ENCODE peak calls at places on chromosomes 7 and 10, in nine cellular contexts. L is AG10803, E is Calu3, O is foreskin fibroblast, P is choroid plexus epithelial cell, Z is astrocyte, C is cardiac muscle cell, D is endothelial cell of umbilical vein, G is left ventricle myocardium inferior. I is an unnamed sample.

GRCh38 chr7:84204655-84205054 is 10.1 kb upstream of the SEMA3A start:
- DNase-seq in L (peak), E (no peak), O (peak), P (peak), Z (peak), C (peak), D (no peak), G (no peak), I (peak)

GRCh38 chr10:72124984-72125383 is 36.6 kb upstream of the SPOCK2 start:
- DNase-seq in L (peak), E (no peak), O (peak), P (peak), Z (peak), C (peak), D (no peak), G (no peak), I (peak)

GRCh38 chr7:151251328-151251925 is 2.9 kb upstream of the SMARCD3 start:
- DNase-seq in L (peak), E (peak), O (peak), P (peak), Z (peak), C (peak), D (peak), G (peak), I (peak)

GRCh38 chr7:143388491-143389101 is 7.5 kb downstream of the ZYX start:
- DNase-seq in L (no peak), E (no peak), O (no peak), P (no peak), Z (no peak), C (peak), D (no peak), G (no peak), I (no peak)

GRCh38 chr10:102998508-102998907 is 80.4 kb downstream of the CNNM2 start:
- DNase-seq in L (no peak), E (no peak), O (no peak), P (no peak), Z (no peak), C (no peak), D (no peak), G (no peak), I (no peak)

GRCh38 chr7:150973571-150974451 is 4.3 kb downstream of the KCNH2 start:
- DNase-seq in L (no peak), E (no peak), O (no peak), P (no peak), Z (no peak), C (no peak), D (no peak), G (no peak), I (no peak)

GRCh38 chr7:84914598-84914997 is 272.3 kb downstream of the SEMA3D start:
- DNase-seq in L (no peak), E (no peak), O (no peak), P (peak), Z (no peak), C (no peak), D (no peak), G (no peak), I (no peak)

GRCh38 chr7:12735923-12736322 is 48.5 kb downstream of the ARL4A start:
- DNase-seq in L (no peak), E (no peak), O (no peak), P (no peak), Z (no peak), C (no peak), D (no peak), G (no peak), I (no peak)

GRCh38 chr10:5545778-5546710 is 21.3 kb downstream of the CALML3 start:
- DNase-seq in L (no peak), E (peak), O (peak), P (peak), Z (peak), C (peak), D (peak), G (peak), I (peak)

GRCh38 chr10:5546891-5547683 is 22.3 kb downstream of the CALML3 start:
- DNase-seq in L (no peak), E (peak), O (peak), P (peak), Z (peak), C (no peak), D (peak), G (peak), I (peak)

GRCh38 chr10:95363303-95363912 is 72.6 kb upstream of the PDLIM1 start:
- DNase-seq in L (peak), E (peak), O (peak), P (peak), Z (peak), C (peak), D (peak), G (no peak), I (peak)

GRCh38 chr10:126137557-126138221 is 241.3 kb downstream of the FANK1 start:
- DNase-seq in L (peak), E (no peak), O (peak), P (peak), Z (peak), C (no peak), D (no peak), G (no peak), I (no peak)

GRCh38 chr10:70430489-70431445 is 10.7 kb downstream of the NODAL start:
- DNase-seq in L (peak), E (no peak), O (peak), P (peak), Z (no peak), C (peak), D (no peak), G (peak), I (peak)

GRCh38 chr10:72567421-72567820 is 58.5 kb downstream of the MICU1 start:
- DNase-seq in L (peak), E (peak), O (peak), P (peak), Z (peak), C (peak), D (no peak), G (no peak), I (peak)

GRCh38 chr10:3972460-3973366 is 187.7 kb upstream of the KLF6 start:
- DNase-seq in L (peak), E (no peak), O (no peak), P (no peak), Z (no peak), C (no peak), D (peak), G (no peak), I (no peak)

GRCh38 chr10:79292789-79293746 is 54.2 kb upstream of the PPIF start:
- DNase-seq in L (no peak), E (peak), O (no peak), P (no peak), Z (no peak), C (no peak), D (no peak), G (no peak), I (no peak)

GRCh38 chr10:71213761-71214440 is 1.5 kb downstream of the UNC5B start:
- DNase-seq in L (peak), E (no peak), O (peak), P (peak), Z (peak), C (peak), D (peak), G (no peak), I (peak)

GRCh38 chr7:92306153-92306552 is 60.4 kb downstream of the ANKIB1 start:
- DNase-seq in L (no peak), E (no peak), O (no peak), P (no peak), Z (peak), C (no peak), D (no peak), G (no peak), I (peak)

GRCh38 chr10:3486346-3487065 is 298.5 kb downstream of the KLF6 start:
- DNase-seq in L (no peak), E (peak), O (no peak), P (peak), Z (peak), C (no peak), D (peak), G (no peak), I (no peak)

GRCh38 chr7:4631664-4632171 is 50.4 kb upstream of the FOXK1 start:
- DNase-seq in L (peak), E (peak), O (peak), P (peak), Z (peak), C (peak), D (peak), G (peak), I (peak)

GRCh38 chr7:84196007-84196551 is 1.5 kb upstream of the SEMA3A start:
- DNase-seq in L (peak), E (peak), O (no peak), P (peak), Z (peak), C (peak), D (no peak), G (no peak), I (peak)

GRCh38 chr10:3068968-3069737 is 1.8 kb downstream of the PFKP start:
- DNase-seq in L (peak), E (peak), O (no peak), P (no peak), Z (no peak), C (peak), D (no peak), G (no peak), I (no peak)

GRCh38 chr7:99955247-99955646 is 20.6 kb downstream of the AZGP1 start:
- DNase-seq in L (no peak), E (peak), O (no peak), P (no peak), Z (no peak), C (no peak), D (no peak), G (no peak), I (no peak)

GRCh38 chr7:99944508-99945070 is 15.2 kb upstream of the GJC3 start:
- DNase-seq in L (no peak), E (no peak), O (no peak), P (no peak), Z (no peak), C (no peak), D (no peak), G (no peak), I (no peak)

GRCh38 chr7:99947608-99948007 is 18.2 kb upstream of the GJC3 start:
- DNase-seq in L (no peak), E (no peak), O (no peak), P (no peak), Z (no peak), C (no peak), D (no peak), G (no peak), I (no peak)

GRCh38 chr7:99953649-99954048 is 22.2 kb downstream of the AZGP1 start:
- DNase-seq in L (peak), E (peak), O (peak), P (peak), Z (no peak), C (peak), D (no peak), G (no peak), I (no peak)

DNA sequence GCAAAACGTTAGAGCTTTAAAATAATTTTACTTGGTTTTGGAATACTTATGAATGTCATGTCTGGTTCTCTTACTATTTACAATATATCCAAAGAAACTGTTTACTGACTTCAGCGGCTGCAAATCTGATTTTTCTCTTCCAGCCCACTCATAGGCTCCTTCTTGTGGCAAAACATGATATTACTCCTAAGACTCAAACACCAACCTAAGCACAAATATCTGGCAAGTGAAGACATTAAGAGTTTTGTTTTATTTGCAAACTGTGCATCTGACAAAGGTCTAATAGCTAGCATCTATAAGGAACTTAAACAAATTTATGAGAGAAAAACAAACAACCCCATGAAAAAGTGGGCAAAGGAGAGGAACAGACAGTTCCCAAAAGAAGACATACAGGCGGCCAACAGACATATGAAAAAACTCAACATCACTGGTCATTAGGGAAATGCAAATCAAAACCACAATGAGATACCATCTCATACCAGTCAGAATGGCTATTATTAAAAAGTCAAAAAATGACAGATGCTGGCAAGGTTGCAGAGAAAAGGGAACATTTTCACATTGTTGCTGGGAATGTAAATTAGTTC is 20.3 kb upstream of the GJC3 start:
- DNase-seq in L (peak), E (no peak), O (no peak), P (peak), Z (no peak), C (peak), D (peak), G (no peak), I (peak)
- TF ChIP-seq CTCF in L (peak), E (no peak), O (peak), P (peak), Z (no peak), C (peak), D (peak), G (peak), I (peak)

DNA sequence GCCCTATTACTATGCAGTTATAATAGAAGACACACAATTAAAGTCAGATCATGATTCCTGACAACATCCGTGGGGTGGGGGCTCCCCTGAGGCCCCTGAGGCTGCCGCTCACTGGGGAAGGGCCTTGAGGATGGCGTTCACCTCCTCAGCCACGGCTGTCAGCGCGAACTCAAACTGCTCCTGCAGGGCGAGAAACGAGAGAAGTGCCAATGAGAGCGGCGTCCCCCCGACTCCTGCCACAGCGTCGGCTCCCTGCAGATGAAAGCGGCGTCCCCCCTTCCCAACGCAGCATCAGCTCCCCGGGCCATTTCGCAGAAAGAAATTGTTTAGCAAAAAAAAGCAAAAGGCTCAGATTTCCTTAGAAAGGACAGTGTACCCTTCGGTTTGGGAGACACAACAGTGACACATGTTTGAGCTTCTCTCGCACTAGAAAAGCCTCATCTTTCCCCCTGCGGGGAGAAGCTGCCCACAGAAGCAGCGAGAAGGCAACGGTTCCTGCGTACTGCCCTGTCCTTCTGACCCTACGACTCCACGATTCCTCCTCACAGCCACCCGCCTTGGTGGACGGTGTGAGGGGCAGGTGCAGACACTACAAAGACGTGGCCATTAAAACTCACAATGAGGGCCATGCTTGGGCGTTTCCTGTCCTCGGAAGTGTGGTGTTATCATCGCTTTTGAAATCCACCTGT is 203.9 kb downstream of the DNAJB6 start:
- DNase-seq in L (no peak), E (no peak), O (no peak), P (no peak), Z (no peak), C (no peak), D (no peak), G (no peak), I (no peak)
- TF ChIP-seq CTCF in L (no peak), E (no peak), O (no peak), P (no peak), Z (no peak), C (no peak), D (no peak), G (no peak), I (no peak)

GRCh38 chr7:48168159-48168558 is 3.1 kb upstream of the ABCA13 start:
- DNase-seq in L (peak), E (peak), O (no peak), P (peak), Z (peak), C (peak), D (peak), G (no peak), I (peak)
- TF ChIP-seq CTCF in L (peak), E (no peak), O (no peak), P (peak), Z (no peak), C (no peak), D (peak), G (no peak), I (peak)

DNA sequence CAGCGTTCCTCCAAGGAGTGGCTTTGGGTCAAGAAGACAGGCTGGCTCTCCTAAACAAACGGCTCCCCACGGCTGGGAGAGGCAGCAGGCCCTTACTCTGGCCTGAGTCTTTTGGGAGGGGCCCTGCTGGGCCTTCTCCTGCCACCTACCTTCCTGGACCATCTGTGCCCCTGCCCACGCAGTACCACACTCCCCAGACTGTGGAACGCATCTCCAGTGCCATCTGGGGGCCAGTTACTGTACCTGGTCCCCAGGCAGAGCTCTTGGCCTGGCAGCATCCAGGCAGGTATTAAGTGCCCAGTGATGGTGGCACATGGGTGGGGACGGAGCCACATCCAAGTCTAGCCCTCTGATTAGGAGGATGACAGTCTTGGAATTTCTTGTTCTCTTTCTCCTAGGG is 14.4 kb downstream of the ALKBH4 start:
- DNase-seq in L (no peak), E (peak), O (no peak), P (no peak), Z (no peak), C (no peak), D (no peak), G (no peak), I (no peak)
- TF ChIP-seq CTCF in L (peak), E (no peak), O (no peak), P (peak), Z (no peak), C (peak), D (peak), G (no peak), I (peak)

GRCh38 chr7:11474902-11475585 is 357.0 kb downstream of the THSD7A start:
- DNase-seq in L (no peak), E (no peak), O (no peak), P (peak), Z (no peak), C (no peak), D (peak), G (no peak), I (no peak)
- TF ChIP-seq CTCF in L (no peak), E (no peak), O (no peak), P (peak), Z (no peak), C (no peak), D (no peak), G (no peak), I (no peak)

DNA sequence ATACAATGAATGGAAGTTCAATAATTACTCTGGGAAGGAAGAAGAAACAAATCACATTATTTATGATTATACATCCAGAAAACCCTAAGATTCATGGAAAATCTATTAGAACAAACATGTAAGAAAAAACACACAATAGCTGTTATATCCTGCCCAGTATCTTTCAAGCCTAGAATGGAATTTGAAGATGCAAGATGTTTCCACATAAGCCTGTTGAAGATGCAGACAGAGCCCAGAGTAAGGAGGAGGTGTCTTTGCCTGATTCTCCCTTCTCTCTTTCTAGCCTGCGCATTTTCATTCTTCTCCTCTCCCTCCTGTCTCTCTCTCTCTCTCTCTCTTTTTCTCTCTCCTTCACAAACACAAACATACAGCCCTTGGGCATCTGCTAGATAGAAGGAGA is 170.1 kb upstream of the INHBA start:
- DNase-seq in L (peak), E (no peak), O (no peak), P (peak), Z (no peak), C (peak), D (no peak), G (no peak), I (no peak)
- TF ChIP-seq CTCF in L (no peak), E (no peak), O (no peak), P (no peak), Z (no peak), C (no peak), D (no peak), G (no peak), I (no peak)

GRCh38 chr10:124356706-124357582 is 61.8 kb downstream of the OAT start:
- DNase-seq in L (no peak), E (no peak), O (no peak), P (no peak), Z (no peak), C (no peak), D (no peak), G (no peak), I (no peak)
- TF ChIP-seq CTCF in L (no peak), E (no peak), O (no peak), P (no peak), Z (no peak), C (no peak), D (no peak), G (no peak), I (no peak)

I was measured in HFFc6.